ENCODE peak calls at places on chromosomes 1 and 21, in four cellular contexts. M is A549, A is K562, G is HepG2. O is an unnamed sample.

GRCh38 chr1:225434041-225434440 is 6.2 kb upstream of the LBR start:
- DNase-seq in A (no peak), M (no peak), G (no peak), O (no peak)

GRCh38 chr1:231487019-231487418 is 41.5 kb upstream of the TSNAX start:
- DNase-seq in G (peak), M (no peak), A (no peak), O (peak)

GRCh38 chr1:224894915-224895314 is 34.6 kb upstream of the DNAH14 start:
- DNase-seq in G (peak), A (peak), M (peak), O (peak)

GRCh38 chr1:149883598-149884247 is 15.6 kb upstream of the BOLA1 start:
- DNase-seq in A (no peak), M (no peak), G (no peak), O (no peak)

GRCh38 chr1:204580862-204581261 is 64.7 kb downstream of the MDM4 start:
- DNase-seq in A (no peak), G (no peak), M (no peak), O (no peak)

GRCh38 chr1:147834810-147835209 is 67.8 kb upstream of the GJA8 start:
- DNase-seq in A (no peak), G (no peak), M (no peak), O (no peak)

GRCh38 chr1:77925536-77925935 is 37.1 kb downstream of the NEXN start:
- DNase-seq in M (no peak), A (no peak), G (no peak), O (peak)

GRCh38 chr1:164803366-164803765 is 244.4 kb downstream of the PBX1 start:
- DNase-seq in M (no peak), G (no peak), A (no peak), O (no peak)

GRCh38 chr21:36480618-36481017 is 696 bp upstream of the CLDN14 start:
- DNase-seq in A (no peak), M (no peak), G (no peak), O (no peak)

GRCh38 chr1:114167226-114167625 is 13.6 kb upstream of the SYT6 start:
- DNase-seq in G (no peak), M (no peak), A (no peak), O (no peak)

GRCh38 chr1:182527680-182528079 is 61.4 kb downstream of the RNASEL start:
- DNase-seq in A (no peak), M (no peak), G (no peak), O (no peak)

GRCh38 chr1:15188678-15189077 is 35.1 kb downstream of the TMEM51 start:
- DNase-seq in A (no peak), M (no peak), G (no peak), O (peak)

GRCh38 chr1:155598842-155599331 is 11.1 kb upstream of the MSTO1 start:
- DNase-seq in G (no peak), A (no peak), M (no peak), O (peak)
- TF ChIP-seq MAZ in G (no peak), A (no peak), M (no peak), O (no peak)

DNA sequence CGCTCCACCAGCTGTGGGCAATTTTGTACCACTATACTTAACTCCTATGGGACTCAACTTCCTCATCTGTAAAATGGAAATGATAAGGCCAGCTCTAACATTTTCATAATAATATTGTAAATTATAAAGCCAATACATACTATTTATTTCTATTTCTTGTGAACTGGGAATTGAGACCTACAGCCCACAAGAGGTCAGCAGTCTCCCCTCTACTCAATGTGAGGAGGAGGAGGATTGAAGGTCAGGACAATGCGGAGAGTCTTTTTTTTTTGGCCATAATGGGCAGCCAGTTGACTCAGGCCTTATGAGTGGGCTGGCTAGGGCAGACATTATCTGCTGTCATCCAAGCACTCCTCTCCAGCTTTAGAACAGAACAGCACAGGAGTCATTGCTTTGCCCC is 90.5 kb downstream of the NUF2 start:
- DNase-seq in M (no peak), A (no peak), G (no peak), O (no peak)
- TF ChIP-seq RAD21 in M (no peak), A (no peak), G (no peak), O (no peak)

GRCh38 chr1:216710042-216710441 is 13.2 kb downstream of the ESRRG start:
- DNase-seq in A (no peak), M (no peak), G (no peak), O (no peak)
- TF ChIP-seq MAZ in A (no peak), M (no peak), G (no peak), O (no peak)

GRCh38 chr1:227889047-227889862 is 58.5 kb downstream of the WNT9A start:
- DNase-seq in M (no peak), G (no peak), A (peak), O (no peak)

GRCh38 chr1:227886503-227886961 is 61.2 kb downstream of the WNT9A start:
- DNase-seq in M (no peak), G (no peak), A (no peak), O (no peak)

GRCh38 chr1:227888404-227889046 is 59.2 kb downstream of the WNT9A start:
- DNase-seq in G (no peak), A (no peak), M (no peak), O (no peak)

GRCh38 chr1:227886993-227887696 is 60.6 kb downstream of the WNT9A start:
- DNase-seq in A (no peak), M (no peak), G (no peak), O (peak)

GRCh38 chr1:227887697-227888403 is 59.9 kb downstream of the WNT9A start:
- DNase-seq in M (no peak), A (no peak), G (no peak), O (no peak)
- TF ChIP-seq RAD21 in M (no peak), A (no peak), G (no peak), O (no peak)